ENCODE peak calls at places on chromosomes 7 and 10, in five cellular contexts. G is H9, U is mesendoderm, L is trophoblast cell, K is mesenchymal stem cell. Q is an unnamed sample.

GRCh38 chr10:28892818-28893547 is 215.7 kb downstream of the BAMBI start:
- DNase-seq in G (no peak), L (peak; percentile 45), U (no peak), K (peak; percentile 72), Q (peak; percentile 86)

GRCh38 chr10:95445837-95446347 is 115.3 kb downstream of the SORBS1 start:
- DNase-seq in G (peak; percentile 80), K (peak; percentile 75), U (peak; percentile 94), L (peak; percentile 85), Q (peak; percentile 69)

GRCh38 chr7:124765401-124766352 is at the start of gene GPR37:
- DNase-seq in L (peak; percentile 90), K (peak; percentile 95), G (peak; percentile 95), U (peak; percentile 97), Q (peak; percentile 93)

GRCh38 chr10:122780391-122780790 is 65.3 kb downstream of the CUZD1 start:
- DNase-seq in L (no peak), G (no peak), U (peak; percentile 49), K (no peak), Q (no peak)

GRCh38 chr10:61985715-61986114 is 84.2 kb downstream of the ARID5B start:
- DNase-seq in U (no peak), K (no peak), L (no peak), G (no peak), Q (no peak)

GRCh38 chr10:60335708-60336107 is 54.0 kb downstream of the ANK3 start:
- DNase-seq in U (peak; percentile 31), K (no peak), G (no peak), L (peak; percentile 4), Q (no peak)

GRCh38 chr7:1357601-1358271 is 101.5 kb downstream of the MICALL2 start:
- DNase-seq in L (peak; percentile 21), K (no peak), U (no peak), G (no peak), Q (no peak)

GRCh38 chr10:80136134-80136571 is 3.6 kb downstream of the PLAC9 start:
- DNase-seq in U (no peak), L (no peak), K (no peak), G (no peak), Q (peak; percentile 88)

GRCh38 chr7:123749537-123749857 is 694 bp upstream of the WASL start:
- DNase-seq in K (peak; percentile 90), G (no peak), L (peak; percentile 96), U (no peak), Q (peak; percentile 67)

GRCh38 chr10:11209810-11210141 is 192.1 kb downstream of the CELF2 start:
- DNase-seq in U (no peak), L (no peak), K (no peak), G (no peak), Q (no peak)

GRCh38 chr10:132113206-132113605 is 47.5 kb downstream of the JAKMIP3 start:
- DNase-seq in G (no peak), U (peak; percentile 69), K (no peak), L (no peak), Q (no peak)

GRCh38 chr10:132198381-132199181 is 11.8 kb downstream of the DPYSL4 start:
- DNase-seq in L (no peak), U (no peak), K (no peak), G (no peak), Q (no peak)

GRCh38 chr10:76160758-76161555 is 729.5 kb downstream of the LRMDA start:
- DNase-seq in K (peak; percentile 38), G (no peak), U (no peak), L (no peak), Q (no peak)

GRCh38 chr10:48468866-48469511 is 135.9 kb downstream of the ARHGAP22 start:
- DNase-seq in U (no peak), K (no peak), G (peak; percentile 18), L (no peak), Q (no peak)

GRCh38 chr10:32111585-32111984 is 55.4 kb upstream of the KIF5B start:
- DNase-seq in G (no peak), L (peak; percentile 5), K (no peak), U (no peak), Q (no peak)

GRCh38 chr7:96388620-96389383 is 66.9 kb upstream of the SLC25A13 start:
- DNase-seq in U (peak; percentile 74), L (peak; percentile 17), K (peak; percentile 81), G (no peak), Q (peak; percentile 84)

GRCh38 chr7:29196191-29196590 is 1.6 kb downstream of the CHN2 start:
- DNase-seq in L (no peak), U (no peak), G (no peak), K (no peak), Q (no peak)

GRCh38 chr10:16449454-16449853 is 12.6 kb downstream of the PTER start:
- DNase-seq in U (no peak), L (no peak), G (no peak), K (no peak), Q (no peak)

GRCh38 chr10:91076991-91077548 is 143.4 kb upstream of the PCGF5 start:
- DNase-seq in G (no peak), K (no peak), L (no peak), U (no peak), Q (no peak)

GRCh38 chr10:378230-378929 is 243.1 kb downstream of the ZMYND11 start:
- DNase-seq in U (no peak), G (no peak), L (no peak), K (no peak), Q (no peak)

GRCh38 chr7:101308245-101309085 is 13.1 kb downstream of the IFT22 start:
- DNase-seq in G (peak; percentile 91), L (peak; percentile 70), U (peak; percentile 93), K (peak; percentile 51), Q (no peak)

GRCh38 chr10:58017719-58018367 is 249.9 kb downstream of the IPMK start:
- DNase-seq in G (no peak), K (peak; percentile 32), U (no peak), L (no peak), Q (peak; percentile 97)

GRCh38 chr10:91409069-91409868 is 875 bp upstream of the HECTD2 start:
- DNase-seq in L (peak; percentile 53), G (peak; percentile 56), K (peak; percentile 86), U (peak; percentile 75), Q (peak; percentile 80)

GRCh38 chr10:48309711-48310226 is 3.3 kb downstream of the MAPK8 start:
- DNase-seq in K (peak; percentile 57), L (peak; percentile 96), G (no peak), U (no peak), Q (peak; percentile 64)

GRCh38 chr7:92835851-92836488 is 403 bp downstream of the CDK6 start:
- DNase-seq in K (peak; percentile 61), U (peak; percentile 34), L (peak; percentile 36), G (no peak), Q (no peak)

GRCh38 chr10:91907914-91908357 is 1.4 kb downstream of the FGFBP3 start:
- DNase-seq in L (no peak), K (peak; percentile 52), G (no peak), U (peak; percentile 53), Q (no peak)

GRCh38 chr10:123303581-123303980 is 149.4 kb downstream of the BUB3 start:
- DNase-seq in G (no peak), U (no peak), K (no peak), L (no peak), Q (no peak)

GRCh38 chr10:49310460-49310859 is 11.5 kb downstream of the C10orf71 start:
- DNase-seq in L (peak; percentile 31), K (no peak), G (no peak), U (no peak), Q (no peak)

GRCh38 chr10:119252051-119252465 is 44.7 kb downstream of the GRK5 start:
- DNase-seq in K (peak; percentile 71), L (peak; percentile 16), U (no peak), G (no peak), Q (peak; percentile 37)

GRCh38 chr10:129942391-129942790 is 21.7 kb downstream of the EBF3 start:
- DNase-seq in G (no peak), K (no peak), L (no peak), U (no peak), Q (no peak)
- H4K8ac ChIP-seq in G (no peak overlapping the region), K (no peak overlapping the region), L (no peak overlapping the region), U (no peak overlapping the region), Q (no peak overlapping the region)

DNA sequence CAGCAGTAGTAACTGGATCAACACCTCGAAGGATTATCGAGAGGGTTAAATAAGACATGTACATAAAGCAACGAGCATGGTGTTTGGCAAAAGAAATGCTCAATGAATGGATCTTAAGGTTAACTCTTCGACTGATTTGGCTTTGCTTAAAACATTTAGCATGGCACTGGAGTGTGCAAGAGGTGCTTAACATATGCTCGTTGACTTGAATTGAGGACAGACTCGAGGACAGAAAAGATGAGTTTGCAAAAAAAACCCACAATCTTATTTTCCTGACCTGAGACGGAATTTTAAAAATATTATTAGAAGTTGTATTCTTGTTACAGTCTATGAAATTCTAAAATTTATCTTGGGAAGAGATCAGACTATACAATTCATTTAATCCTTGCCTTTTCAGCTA is 49.4 kb upstream of the ST8SIA6 start:
- DNase-seq in L (no peak), G (no peak), U (no peak), K (no peak), Q (no peak)
- H4K8ac ChIP-seq in L (no peak overlapping the region), G (no peak overlapping the region), U (no peak overlapping the region), K (no peak overlapping the region), Q (peak overlapping the region; percentile 41)

DNA sequence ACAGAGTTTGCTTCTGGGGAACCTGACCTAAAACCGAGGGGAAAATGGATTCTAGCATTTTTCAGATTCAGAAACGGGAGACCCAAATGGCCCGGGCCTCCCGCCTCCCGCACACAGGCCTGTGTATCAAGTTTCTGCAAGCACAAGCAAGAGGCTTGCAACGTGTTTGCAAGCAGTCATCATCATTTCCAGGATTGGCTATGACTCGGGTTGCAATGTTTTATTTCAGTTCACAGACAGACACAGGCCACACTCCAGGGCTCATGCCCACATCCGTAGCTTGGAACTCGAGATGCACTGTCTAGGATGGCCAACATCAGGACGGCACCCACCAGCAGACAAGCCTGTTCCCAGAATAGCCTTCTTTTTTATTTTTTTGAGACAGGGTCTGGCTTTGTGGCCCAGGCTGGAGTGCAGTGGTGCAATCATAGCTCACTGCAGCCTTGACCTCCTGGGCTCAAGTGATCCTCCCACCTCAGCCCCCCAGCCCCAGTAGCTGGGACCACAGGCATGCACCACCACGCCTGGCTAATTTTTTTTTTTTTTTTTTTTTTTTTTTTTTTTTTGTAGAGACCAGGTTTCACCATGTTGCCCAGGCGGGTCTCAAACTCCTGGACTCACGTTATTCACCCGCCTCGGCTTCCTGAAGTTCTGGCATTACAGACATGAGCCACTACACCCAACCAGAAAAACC is 68.1 kb upstream of the FOXK1 start:
- DNase-seq in U (no peak), G (no peak), L (no peak), K (peak; percentile 53), Q (peak; percentile 75)
- H4K8ac ChIP-seq in U (no peak overlapping the region), G (no peak overlapping the region), L (no peak overlapping the region), K (no peak overlapping the region), Q (peak overlapping the region; percentile 39)

GRCh38 chr7:2734761-2735571 is 47.0 kb downstream of the AMZ1 start:
- DNase-seq in L (no peak), U (no peak), K (peak; percentile 50), G (no peak), Q (no peak)
- H4K8ac ChIP-seq in L (peak overlapping the region; percentile 39), U (no peak overlapping the region), K (peak overlapping the region; percentile 47), G (no peak overlapping the region), Q (no peak overlapping the region)

GRCh38 chr7:112864380-112864779 is 74.2 kb upstream of the TMEM168 start:
- DNase-seq in K (no peak), U (no peak), G (no peak), L (no peak), Q (no peak)

GRCh38 chr7:112869111-112869774 is 79.0 kb upstream of the TMEM168 start:
- DNase-seq in K (peak; percentile 52), G (peak; percentile 82), U (peak; percentile 86), L (peak; percentile 78), Q (peak; percentile 28)

GRCh38 chr7:112868609-112869008 is 78.4 kb upstream of the TMEM168 start:
- DNase-seq in U (no peak), L (no peak), G (no peak), K (no peak), Q (no peak)

GRCh38 chr7:112866424-112866823 is 76.2 kb upstream of the TMEM168 start:
- DNase-seq in K (no peak), G (no peak), U (no peak), L (no peak), Q (no peak)
- H4K8ac ChIP-seq in K (no peak overlapping the region), G (no peak overlapping the region), U (no peak overlapping the region), L (no peak overlapping the region), Q (no peak overlapping the region)

GRCh38 chr7:23469150-23469960 is 936 bp downstream of the IGF2BP3 start:
- DNase-seq in U (peak; percentile 46), K (peak; percentile 34), L (peak; percentile 72), G (no peak), Q (no peak)
- H4K8ac ChIP-seq in U (no peak overlapping the region), K (peak overlapping the region; percentile 75), L (peak overlapping the region; percentile 75), G (no peak overlapping the region), Q (peak overlapping the region; percentile 83)